ENCODE peak calls at places on chromosomes 13 and 19, in eight cellular contexts. One of them, this sample, is unnamed.

GRCh38 chr19:33157906-33158305 is 26.0 kb downstream of the WDR88 start:
- DNase-seq in thyroid gland: no peak
- DNase-seq in colonic mucosa: no peak
- DNase-seq in foreskin fibroblast: no peak
- DNase-seq in AG04450: no peak
- DNase-seq in fibroblast of the aortic adventitia: no peak
- DNase-seq in neural progenitor cell: no peak
- DNase-seq in ascending aorta: no peak
- DNase-seq in this sample: no peak

GRCh38 chr13:59442946-59443345 is 720.8 kb downstream of the DIAPH3 start:
- DNase-seq in fibroblast of the aortic adventitia: peak; percentile 2
- DNase-seq in thyroid gland: no peak
- DNase-seq in AG04450: no peak
- DNase-seq in colonic mucosa: no peak
- DNase-seq in neural progenitor cell: no peak
- DNase-seq in ascending aorta: no peak
- DNase-seq in foreskin fibroblast: no peak
- DNase-seq in this sample: no peak

GRCh38 chr13:98532254-98532653 is 44.7 kb downstream of the STK24 start:
- DNase-seq in neural progenitor cell: no peak
- DNase-seq in AG04450: no peak
- DNase-seq in foreskin fibroblast: no peak
- DNase-seq in fibroblast of the aortic adventitia: no peak
- DNase-seq in colonic mucosa: no peak
- DNase-seq in thyroid gland: no peak
- DNase-seq in ascending aorta: no peak
- DNase-seq in this sample: no peak

GRCh38 chr13:111216166-111216960 is 101.3 kb downstream of the ARHGEF7 start:
- DNase-seq in thyroid gland: peak; percentile 47
- DNase-seq in colonic mucosa: peak; percentile 33
- DNase-seq in fibroblast of the aortic adventitia: peak; percentile 31
- DNase-seq in neural progenitor cell: peak; percentile 76
- DNase-seq in AG04450: no peak
- DNase-seq in ascending aorta: no peak
- DNase-seq in foreskin fibroblast: no peak
- DNase-seq in this sample: no peak

GRCh38 chr13:34258646-34259386 is 440.9 kb downstream of the RFC3 start:
- DNase-seq in ascending aorta: no peak
- DNase-seq in colonic mucosa: no peak
- DNase-seq in foreskin fibroblast: peak; percentile 4
- DNase-seq in fibroblast of the aortic adventitia: no peak
- DNase-seq in neural progenitor cell: no peak
- DNase-seq in thyroid gland: no peak
- DNase-seq in AG04450: no peak
- DNase-seq in this sample: no peak

GRCh38 chr13:23386533-23386932 is 47.0 kb downstream of the SACS start:
- DNase-seq in fibroblast of the aortic adventitia: no peak
- DNase-seq in neural progenitor cell: no peak
- DNase-seq in thyroid gland: no peak
- DNase-seq in AG04450: no peak
- DNase-seq in colonic mucosa: no peak
- DNase-seq in ascending aorta: no peak
- DNase-seq in foreskin fibroblast: no peak
- DNase-seq in this sample: no peak

GRCh38 chr19:3110126-3110825 is 16.1 kb downstream of the GNA11 start:
- DNase-seq in fibroblast of the aortic adventitia: no peak
- DNase-seq in AG04450: no peak
- DNase-seq in ascending aorta: no peak
- DNase-seq in thyroid gland: no peak
- DNase-seq in neural progenitor cell: no peak
- DNase-seq in foreskin fibroblast: no peak
- DNase-seq in colonic mucosa: no peak
- DNase-seq in this sample: no peak

GRCh38 chr19:13861714-13862531 is 15.0 kb upstream of the NANOS3 start:
- DNase-seq in colonic mucosa: peak; percentile 94
- DNase-seq in foreskin fibroblast: peak; percentile 85
- DNase-seq in neural progenitor cell: peak; percentile 88
- DNase-seq in AG04450: peak; percentile 74
- DNase-seq in ascending aorta: peak; percentile 76
- DNase-seq in thyroid gland: peak; percentile 95
- DNase-seq in fibroblast of the aortic adventitia: peak; percentile 92
- DNase-seq in this sample: peak; percentile 95

GRCh38 chr19:54481326-54481930 is 8.3 kb upstream of the CDC42EP5 start:
- DNase-seq in thyroid gland: no peak
- DNase-seq in ascending aorta: no peak
- DNase-seq in foreskin fibroblast: no peak
- DNase-seq in neural progenitor cell: peak; percentile 93
- DNase-seq in colonic mucosa: peak; percentile 37
- DNase-seq in AG04450: no peak
- DNase-seq in fibroblast of the aortic adventitia: peak; percentile 45
- DNase-seq in this sample: no peak

GRCh38 chr19:8488351-8488750 is 14.1 kb downstream of the PRAM1 start:
- DNase-seq in ascending aorta: no peak
- DNase-seq in foreskin fibroblast: no peak
- DNase-seq in AG04450: no peak
- DNase-seq in fibroblast of the aortic adventitia: no peak
- DNase-seq in neural progenitor cell: peak; percentile 89
- DNase-seq in colonic mucosa: no peak
- DNase-seq in thyroid gland: no peak
- DNase-seq in this sample: no peak

GRCh38 chr13:27200413-27201066 is 28.9 kb upstream of the USP12 start:
- DNase-seq in colonic mucosa: no peak
- DNase-seq in fibroblast of the aortic adventitia: peak; percentile 38
- DNase-seq in AG04450: no peak
- DNase-seq in neural progenitor cell: no peak
- DNase-seq in ascending aorta: no peak
- DNase-seq in thyroid gland: no peak
- DNase-seq in foreskin fibroblast: no peak
- DNase-seq in this sample: no peak

GRCh38 chr13:107568181-107568580 is 647.2 kb downstream of the LIG4 start:
- DNase-seq in AG04450: no peak
- DNase-seq in colonic mucosa: no peak
- DNase-seq in neural progenitor cell: no peak
- DNase-seq in fibroblast of the aortic adventitia: no peak
- DNase-seq in ascending aorta: no peak
- DNase-seq in thyroid gland: no peak
- DNase-seq in foreskin fibroblast: no peak
- DNase-seq in this sample: no peak

GRCh38 chr19:33400856-33401682 is 27.6 kb downstream of the CEBPG start:
- DNase-seq in ascending aorta: no peak
- DNase-seq in colonic mucosa: no peak
- DNase-seq in fibroblast of the aortic adventitia: no peak
- DNase-seq in thyroid gland: no peak
- DNase-seq in neural progenitor cell: no peak
- DNase-seq in foreskin fibroblast: no peak
- DNase-seq in AG04450: no peak
- DNase-seq in this sample: no peak

GRCh38 chr19:9847087-9847671 is 12.1 kb downstream of the PIN1 start:
- DNase-seq in colonic mucosa: peak; percentile 35
- DNase-seq in AG04450: peak; percentile 90
- DNase-seq in fibroblast of the aortic adventitia: peak; percentile 94
- DNase-seq in thyroid gland: no peak
- DNase-seq in foreskin fibroblast: peak; percentile 93
- DNase-seq in neural progenitor cell: peak; percentile 56
- DNase-seq in ascending aorta: peak; percentile 27
- DNase-seq in this sample: no peak

GRCh38 chr19:17026041-17026658 is 460 bp downstream of the CPAMD8 start:
- DNase-seq in foreskin fibroblast: no peak
- DNase-seq in thyroid gland: no peak
- DNase-seq in fibroblast of the aortic adventitia: no peak
- DNase-seq in colonic mucosa: no peak
- DNase-seq in AG04450: no peak
- DNase-seq in neural progenitor cell: peak; percentile 44
- DNase-seq in ascending aorta: no peak
- DNase-seq in this sample: no peak

GRCh38 chr13:46372071-46372470 is 15.0 kb downstream of the RUBCNL start:
- DNase-seq in fibroblast of the aortic adventitia: no peak
- DNase-seq in colonic mucosa: no peak
- DNase-seq in thyroid gland: no peak
- DNase-seq in ascending aorta: no peak
- DNase-seq in foreskin fibroblast: no peak
- DNase-seq in neural progenitor cell: no peak
- DNase-seq in AG04450: no peak
- DNase-seq in this sample: no peak

GRCh38 chr13:71087006-71087405 is 780.0 kb downstream of the DACH1 start:
- DNase-seq in foreskin fibroblast: no peak
- DNase-seq in fibroblast of the aortic adventitia: no peak
- DNase-seq in neural progenitor cell: no peak
- DNase-seq in colonic mucosa: no peak
- DNase-seq in ascending aorta: no peak
- DNase-seq in thyroid gland: no peak
- DNase-seq in AG04450: no peak
- DNase-seq in this sample: no peak

GRCh38 chr19:4294389-4294788 is 7.8 kb downstream of the TMIGD2 start:
- DNase-seq in thyroid gland: no peak
- DNase-seq in AG04450: no peak
- DNase-seq in fibroblast of the aortic adventitia: no peak
- DNase-seq in colonic mucosa: no peak
- DNase-seq in foreskin fibroblast: no peak
- DNase-seq in ascending aorta: no peak
- DNase-seq in neural progenitor cell: no peak
- DNase-seq in this sample: no peak
- H3K4me3 ChIP-seq in thyroid gland: no peak overlapping the region
- H3K4me3 ChIP-seq in AG04450: no peak overlapping the region
- H3K4me3 ChIP-seq in fibroblast of the aortic adventitia: no peak overlapping the region
- H3K4me3 ChIP-seq in colonic mucosa: no peak overlapping the region
- H3K4me3 ChIP-seq in foreskin fibroblast: no peak overlapping the region
- H3K4me3 ChIP-seq in ascending aorta: no peak overlapping the region
- H3K4me3 ChIP-seq in neural progenitor cell: no peak overlapping the region
- H3K4me3 ChIP-seq in this sample: no peak overlapping the region

DNA sequence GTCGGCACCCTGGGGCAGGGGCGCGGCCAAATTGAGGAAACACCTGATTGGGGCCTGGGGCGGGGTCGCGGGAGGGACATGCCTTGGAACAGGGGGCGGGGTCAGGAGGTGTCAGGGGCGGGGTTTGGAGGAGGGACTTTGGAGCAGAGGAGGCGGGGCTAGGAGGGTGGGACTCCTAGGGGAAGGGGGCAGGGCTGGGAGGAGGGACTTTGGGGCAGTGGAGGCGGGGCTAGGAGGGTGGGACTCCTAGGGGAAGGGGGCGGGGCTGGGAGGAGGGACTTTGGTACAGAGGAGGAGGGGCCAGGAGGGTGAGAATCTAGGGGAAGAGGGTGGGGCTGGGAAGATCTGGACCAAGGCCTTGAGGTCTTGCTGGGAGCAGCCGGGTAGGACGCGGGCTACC is 21.9 kb downstream of the GRIN2D start:
- DNase-seq in foreskin fibroblast: no peak
- DNase-seq in ascending aorta: peak; percentile 31
- DNase-seq in thyroid gland: peak; percentile 69
- DNase-seq in fibroblast of the aortic adventitia: peak; percentile 26
- DNase-seq in neural progenitor cell: peak; percentile 77
- DNase-seq in AG04450: no peak
- DNase-seq in colonic mucosa: peak; percentile 95
- DNase-seq in this sample: no peak
- H3K4me3 ChIP-seq in foreskin fibroblast: no peak overlapping the region
- H3K4me3 ChIP-seq in ascending aorta: peak overlapping the region; percentile 48
- H3K4me3 ChIP-seq in thyroid gland: no peak overlapping the region
- H3K4me3 ChIP-seq in fibroblast of the aortic adventitia: no peak overlapping the region
- H3K4me3 ChIP-seq in neural progenitor cell: no peak overlapping the region
- H3K4me3 ChIP-seq in AG04450: no peak overlapping the region
- H3K4me3 ChIP-seq in colonic mucosa: peak overlapping the region; percentile 14
- H3K4me3 ChIP-seq in this sample: peak overlapping the region; percentile 47

GRCh38 chr13:87678353-87678752 is 7.2 kb downstream of the SLITRK5 start:
- DNase-seq in AG04450: no peak
- DNase-seq in ascending aorta: no peak
- DNase-seq in neural progenitor cell: no peak
- DNase-seq in fibroblast of the aortic adventitia: no peak
- DNase-seq in thyroid gland: peak; percentile 16
- DNase-seq in foreskin fibroblast: no peak
- DNase-seq in colonic mucosa: no peak
- DNase-seq in this sample: no peak
- H3K4me3 ChIP-seq in AG04450: no peak overlapping the region
- H3K4me3 ChIP-seq in ascending aorta: peak overlapping the region; percentile 60
- H3K4me3 ChIP-seq in neural progenitor cell: peak overlapping the region; percentile 55
- H3K4me3 ChIP-seq in fibroblast of the aortic adventitia: no peak overlapping the region
- H3K4me3 ChIP-seq in thyroid gland: peak overlapping the region; percentile 20
- H3K4me3 ChIP-seq in foreskin fibroblast: peak overlapping the region; percentile 13
- H3K4me3 ChIP-seq in colonic mucosa: peak overlapping the region; percentile 26
- H3K4me3 ChIP-seq in this sample: peak overlapping the region; percentile 61

GRCh38 chr13:79811170-79811569 is 330.2 kb downstream of the NDFIP2 start:
- DNase-seq in AG04450: no peak
- DNase-seq in ascending aorta: no peak
- DNase-seq in neural progenitor cell: no peak
- DNase-seq in foreskin fibroblast: no peak
- DNase-seq in fibroblast of the aortic adventitia: no peak
- DNase-seq in thyroid gland: no peak
- DNase-seq in colonic mucosa: no peak
- DNase-seq in this sample: no peak

GRCh38 chr13:79815041-79815440 is 334.1 kb downstream of the NDFIP2 start:
- DNase-seq in thyroid gland: no peak
- DNase-seq in AG04450: no peak
- DNase-seq in ascending aorta: no peak
- DNase-seq in foreskin fibroblast: no peak
- DNase-seq in fibroblast of the aortic adventitia: no peak
- DNase-seq in neural progenitor cell: no peak
- DNase-seq in colonic mucosa: no peak
- DNase-seq in this sample: no peak

GRCh38 chr13:79810671-79811070 is 329.7 kb downstream of the NDFIP2 start:
- DNase-seq in ascending aorta: no peak
- DNase-seq in AG04450: peak; percentile 15
- DNase-seq in foreskin fibroblast: peak; percentile 43
- DNase-seq in fibroblast of the aortic adventitia: peak; percentile 66
- DNase-seq in neural progenitor cell: peak; percentile 29
- DNase-seq in colonic mucosa: no peak
- DNase-seq in thyroid gland: no peak
- DNase-seq in this sample: no peak

GRCh38 chr13:79810018-79810417 is 329.1 kb downstream of the NDFIP2 start:
- DNase-seq in foreskin fibroblast: no peak
- DNase-seq in colonic mucosa: no peak
- DNase-seq in AG04450: no peak
- DNase-seq in thyroid gland: no peak
- DNase-seq in ascending aorta: no peak
- DNase-seq in neural progenitor cell: no peak
- DNase-seq in fibroblast of the aortic adventitia: no peak
- DNase-seq in this sample: no peak

DNA sequence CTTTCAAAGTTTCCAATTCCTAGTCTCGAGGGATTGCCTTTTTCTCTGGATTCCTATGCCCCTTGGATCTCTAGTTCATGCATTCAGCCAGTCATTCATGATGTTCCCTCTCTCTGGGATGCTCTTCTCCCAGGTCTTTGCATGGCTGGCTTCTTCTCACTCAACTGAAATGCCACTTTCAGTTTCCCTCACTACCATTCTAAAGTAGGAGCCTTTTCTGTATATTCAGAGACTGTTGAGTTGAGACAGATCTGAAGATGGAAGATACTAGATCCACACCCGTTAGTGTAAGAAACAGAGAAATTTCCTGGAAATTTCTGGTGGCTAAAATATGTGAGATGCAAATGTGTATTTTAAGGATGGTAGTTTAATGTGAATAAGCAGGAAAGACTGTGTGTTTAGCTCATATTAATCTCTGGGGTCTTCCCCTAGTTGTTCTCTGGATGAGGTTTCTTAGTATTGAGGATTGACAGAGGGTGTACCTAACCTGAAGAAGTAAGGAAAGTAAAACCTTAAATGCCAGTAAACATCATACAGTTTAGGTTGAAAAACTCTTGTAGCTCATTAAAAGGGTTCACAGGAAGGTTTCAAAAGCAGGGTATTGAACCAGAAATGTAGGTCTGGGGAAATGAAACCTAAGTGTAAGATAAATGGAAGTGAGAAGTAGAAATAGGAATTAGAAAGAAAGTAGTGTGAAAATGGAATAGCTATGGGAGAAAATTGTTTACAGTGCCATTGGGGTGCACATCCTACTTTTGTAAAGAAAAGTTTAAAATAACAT is 331.3 kb downstream of the NDFIP2 start:
- DNase-seq in neural progenitor cell: no peak
- DNase-seq in fibroblast of the aortic adventitia: no peak
- DNase-seq in thyroid gland: no peak
- DNase-seq in foreskin fibroblast: no peak
- DNase-seq in colonic mucosa: no peak
- DNase-seq in ascending aorta: no peak
- DNase-seq in AG04450: no peak
- DNase-seq in this sample: no peak
- H3K4me3 ChIP-seq in neural progenitor cell: no peak overlapping the region
- H3K4me3 ChIP-seq in fibroblast of the aortic adventitia: no peak overlapping the region
- H3K4me3 ChIP-seq in thyroid gland: no peak overlapping the region
- H3K4me3 ChIP-seq in foreskin fibroblast: no peak overlapping the region
- H3K4me3 ChIP-seq in colonic mucosa: no peak overlapping the region
- H3K4me3 ChIP-seq in ascending aorta: no peak overlapping the region
- H3K4me3 ChIP-seq in AG04450: no peak overlapping the region
- H3K4me3 ChIP-seq in this sample: no peak overlapping the region